ENCODE peak calls at places on chromosome 15, in ten cellular contexts. One of them, this sample, is unnamed. For H3K4me1 and H3K9me3, the result is how much of the 10 kb centered on the place peaks cover.

GRCh38 chr15:58856090-58856489 is 77.4 kb downstream of the SLTM start:
- DNase-seq in hepatocyte: no peak
- DNase-seq in GM12878: no peak
- DNase-seq in transverse colon: no peak
- DNase-seq in adrenal gland: no peak
- DNase-seq in iPS DF 6.9: no peak
- DNase-seq in A549: no peak
- DNase-seq in IMR-90: peak
- DNase-seq in HCT116: no peak
- DNase-seq in aorta: no peak
- DNase-seq in this sample: no peak

GRCh38 chr15:77639431-77639830 is 6.7 kb upstream of the LINGO1 start:
- DNase-seq in IMR-90: no peak
- DNase-seq in iPS DF 6.9: no peak
- DNase-seq in HCT116: no peak
- DNase-seq in hepatocyte: no peak
- DNase-seq in transverse colon: no peak
- DNase-seq in A549: no peak
- DNase-seq in adrenal gland: no peak
- DNase-seq in GM12878: no peak
- DNase-seq in aorta: no peak
- DNase-seq in this sample: no peak

GRCh38 chr15:99917237-99917636 is 184.0 kb upstream of the LYSMD4 start:
- DNase-seq in GM12878: no peak
- DNase-seq in HCT116: no peak
- DNase-seq in A549: no peak
- DNase-seq in aorta: peak
- DNase-seq in IMR-90: no peak
- DNase-seq in transverse colon: no peak
- DNase-seq in hepatocyte: no peak
- DNase-seq in adrenal gland: no peak
- DNase-seq in iPS DF 6.9: no peak
- DNase-seq in this sample: no peak

GRCh38 chr15:58299311-58299850 is 132.4 kb upstream of the LIPC start:
- DNase-seq in adrenal gland: no peak
- DNase-seq in IMR-90: peak
- DNase-seq in iPS DF 6.9: no peak
- DNase-seq in A549: no peak
- DNase-seq in GM12878: peak
- DNase-seq in transverse colon: no peak
- DNase-seq in HCT116: no peak
- DNase-seq in hepatocyte: peak
- DNase-seq in aorta: no peak
- DNase-seq in this sample: no peak

GRCh38 chr15:43516801-43517353 is 531 bp upstream of the MAP1A start:
- DNase-seq in adrenal gland: no peak
- DNase-seq in HCT116: no peak
- DNase-seq in hepatocyte: peak
- DNase-seq in iPS DF 6.9: no peak
- DNase-seq in GM12878: no peak
- DNase-seq in IMR-90: peak
- DNase-seq in A549: no peak
- DNase-seq in transverse colon: no peak
- DNase-seq in aorta: no peak
- DNase-seq in this sample: no peak

GRCh38 chr15:95018888-95019545 is 787.7 kb downstream of the MCTP2 start:
- DNase-seq in adrenal gland: no peak
- DNase-seq in aorta: no peak
- DNase-seq in hepatocyte: peak
- DNase-seq in HCT116: no peak
- DNase-seq in transverse colon: no peak
- DNase-seq in IMR-90: peak
- DNase-seq in iPS DF 6.9: no peak
- DNase-seq in A549: no peak
- DNase-seq in GM12878: no peak
- DNase-seq in this sample: no peak

GRCh38 chr15:61994216-61994615 is 66.0 kb downstream of the VPS13C start:
- DNase-seq in hepatocyte: no peak
- DNase-seq in GM12878: no peak
- DNase-seq in transverse colon: no peak
- DNase-seq in iPS DF 6.9: no peak
- DNase-seq in HCT116: no peak
- DNase-seq in aorta: no peak
- DNase-seq in A549: no peak
- DNase-seq in adrenal gland: no peak
- DNase-seq in IMR-90: peak
- DNase-seq in this sample: no peak

GRCh38 chr15:77481670-77482069 is 61.0 kb downstream of the HMG20A start:
- DNase-seq in adrenal gland: no peak
- DNase-seq in IMR-90: no peak
- DNase-seq in iPS DF 6.9: no peak
- DNase-seq in hepatocyte: no peak
- DNase-seq in transverse colon: no peak
- DNase-seq in GM12878: no peak
- DNase-seq in aorta: no peak
- DNase-seq in HCT116: no peak
- DNase-seq in A549: no peak
- DNase-seq in this sample: no peak

GRCh38 chr15:31905054-31905453 is 125.3 kb upstream of the CHRNA7 start:
- DNase-seq in HCT116: no peak
- DNase-seq in A549: no peak
- DNase-seq in adrenal gland: no peak
- DNase-seq in aorta: no peak
- DNase-seq in hepatocyte: peak
- DNase-seq in iPS DF 6.9: peak
- DNase-seq in GM12878: no peak
- DNase-seq in transverse colon: peak
- DNase-seq in IMR-90: no peak
- DNase-seq in this sample: no peak

GRCh38 chr15:81303241-81304225 is 20.4 kb downstream of the STARD5 start:
- DNase-seq in IMR-90: peak
- DNase-seq in HCT116: no peak
- DNase-seq in aorta: peak
- DNase-seq in transverse colon: no peak
- DNase-seq in hepatocyte: no peak
- DNase-seq in A549: no peak
- DNase-seq in adrenal gland: no peak
- DNase-seq in iPS DF 6.9: peak
- DNase-seq in GM12878: no peak
- DNase-seq in this sample: no peak
- H3K4me1 ChIP-seq in IMR-90: under half
- H3K4me1 ChIP-seq in HCT116: under half
- H3K4me1 ChIP-seq in aorta: under half
- H3K4me1 ChIP-seq in transverse colon: under half
- H3K4me1 ChIP-seq in hepatocyte: under half
- H3K4me1 ChIP-seq in A549: under half
- H3K4me1 ChIP-seq in adrenal gland: under half
- H3K4me1 ChIP-seq in iPS DF 6.9: under half
- H3K4me1 ChIP-seq in GM12878: under half
- H3K4me1 ChIP-seq in this sample: under half

DNA sequence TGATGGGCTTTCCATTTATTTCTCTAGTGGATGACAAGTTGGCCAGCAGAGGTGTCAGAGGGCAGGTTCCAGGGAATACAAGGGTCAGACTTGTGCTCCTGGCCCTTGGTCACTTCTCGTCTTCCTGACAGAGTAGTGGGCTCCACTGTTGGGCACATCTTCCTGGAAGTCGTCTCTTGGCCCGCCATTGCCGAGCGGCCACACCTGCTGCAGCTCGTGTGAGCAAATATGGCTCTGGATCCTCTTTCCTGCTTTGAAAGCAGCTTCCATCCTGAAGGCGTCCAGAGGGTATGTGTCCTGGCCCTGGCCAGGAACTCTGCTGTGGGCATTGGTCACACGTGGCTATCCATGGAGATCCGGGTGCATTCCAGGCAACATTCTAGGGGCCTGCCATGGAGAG is 100.2 kb downstream of the SNRPN start:
- DNase-seq in GM12878: no peak
- DNase-seq in HCT116: no peak
- DNase-seq in iPS DF 6.9: no peak
- DNase-seq in adrenal gland: no peak
- DNase-seq in hepatocyte: no peak
- DNase-seq in aorta: peak
- DNase-seq in A549: no peak
- DNase-seq in IMR-90: no peak
- DNase-seq in transverse colon: no peak
- DNase-seq in this sample: no peak
- H3K9me3 ChIP-seq in GM12878: half or more
- H3K9me3 ChIP-seq in HCT116: half or more
- H3K9me3 ChIP-seq in iPS DF 6.9: under half
- H3K9me3 ChIP-seq in adrenal gland: under half
- H3K9me3 ChIP-seq in hepatocyte: half or more
- H3K9me3 ChIP-seq in aorta: half or more
- H3K9me3 ChIP-seq in A549: half or more
- H3K9me3 ChIP-seq in IMR-90: half or more
- H3K9me3 ChIP-seq in transverse colon: half or more
- H3K9me3 ChIP-seq in this sample: under half

GRCh38 chr15:42032376-42033213 is 11.8 kb upstream of the PLA2G4E start:
- DNase-seq in transverse colon: no peak
- DNase-seq in hepatocyte: no peak
- DNase-seq in iPS DF 6.9: no peak
- DNase-seq in aorta: no peak
- DNase-seq in GM12878: peak
- DNase-seq in IMR-90: no peak
- DNase-seq in A549: no peak
- DNase-seq in HCT116: no peak
- DNase-seq in adrenal gland: no peak
- DNase-seq in this sample: no peak

GRCh38 chr15:42033214-42033873 is 12.5 kb upstream of the PLA2G4E start:
- DNase-seq in transverse colon: no peak
- DNase-seq in HCT116: no peak
- DNase-seq in iPS DF 6.9: no peak
- DNase-seq in adrenal gland: no peak
- DNase-seq in hepatocyte: no peak
- DNase-seq in IMR-90: no peak
- DNase-seq in aorta: no peak
- DNase-seq in A549: no peak
- DNase-seq in GM12878: peak
- DNase-seq in this sample: no peak

GRCh38 chr15:42027521-42027920 is 6.7 kb upstream of the PLA2G4E start:
- DNase-seq in adrenal gland: no peak
- DNase-seq in GM12878: no peak
- DNase-seq in transverse colon: no peak
- DNase-seq in iPS DF 6.9: no peak
- DNase-seq in IMR-90: no peak
- DNase-seq in A549: no peak
- DNase-seq in hepatocyte: no peak
- DNase-seq in aorta: no peak
- DNase-seq in HCT116: no peak
- DNase-seq in this sample: no peak

GRCh38 chr15:42034628-42035177 is 13.9 kb upstream of the PLA2G4E start:
- DNase-seq in adrenal gland: no peak
- DNase-seq in A549: no peak
- DNase-seq in GM12878: no peak
- DNase-seq in transverse colon: no peak
- DNase-seq in HCT116: no peak
- DNase-seq in hepatocyte: no peak
- DNase-seq in aorta: no peak
- DNase-seq in IMR-90: no peak
- DNase-seq in iPS DF 6.9: no peak
- DNase-seq in this sample: no peak

GRCh38 chr15:42031211-42031915 is 10.5 kb upstream of the PLA2G4E start:
- DNase-seq in HCT116: no peak
- DNase-seq in GM12878: no peak
- DNase-seq in transverse colon: no peak
- DNase-seq in iPS DF 6.9: no peak
- DNase-seq in IMR-90: no peak
- DNase-seq in A549: no peak
- DNase-seq in aorta: no peak
- DNase-seq in hepatocyte: no peak
- DNase-seq in adrenal gland: no peak
- DNase-seq in this sample: no peak
- H3K4me3 ChIP-seq in HCT116: no peak
- H3K4me3 ChIP-seq in GM12878: no peak
- H3K4me3 ChIP-seq in transverse colon: no peak
- H3K4me3 ChIP-seq in iPS DF 6.9: no peak
- H3K4me3 ChIP-seq in IMR-90: no peak
- H3K4me3 ChIP-seq in A549: no peak
- H3K4me3 ChIP-seq in aorta: no peak
- H3K4me3 ChIP-seq in hepatocyte: no peak
- H3K4me3 ChIP-seq in adrenal gland: no peak
- H3K4me3 ChIP-seq in this sample: no peak

GRCh38 chr15:67766963-67767362 is 58.3 kb upstream of the SKOR1 start:
- DNase-seq in GM12878: no peak
- DNase-seq in A549: no peak
- DNase-seq in transverse colon: no peak
- DNase-seq in HCT116: no peak
- DNase-seq in aorta: no peak
- DNase-seq in adrenal gland: no peak
- DNase-seq in iPS DF 6.9: no peak
- DNase-seq in IMR-90: no peak
- DNase-seq in hepatocyte: no peak
- DNase-seq in this sample: no peak
- H3K4me1 ChIP-seq in GM12878: under half
- H3K4me1 ChIP-seq in A549: under half
- H3K4me1 ChIP-seq in transverse colon: under half
- H3K4me1 ChIP-seq in HCT116: under half
- H3K4me1 ChIP-seq in aorta: under half
- H3K4me1 ChIP-seq in adrenal gland: under half
- H3K4me1 ChIP-seq in iPS DF 6.9: under half
- H3K4me1 ChIP-seq in IMR-90: under half
- H3K4me1 ChIP-seq in hepatocyte: under half
- H3K4me1 ChIP-seq in this sample: under half

GRCh38 chr15:79918278-79918677 is 21.5 kb upstream of the MTHFS start:
- DNase-seq in transverse colon: no peak
- DNase-seq in A549: no peak
- DNase-seq in hepatocyte: peak
- DNase-seq in iPS DF 6.9: no peak
- DNase-seq in aorta: no peak
- DNase-seq in HCT116: no peak
- DNase-seq in IMR-90: no peak
- DNase-seq in adrenal gland: no peak
- DNase-seq in GM12878: no peak
- DNase-seq in this sample: no peak
- H3K9me3 ChIP-seq in transverse colon: half or more
- H3K9me3 ChIP-seq in A549: half or more
- H3K9me3 ChIP-seq in hepatocyte: under half
- H3K9me3 ChIP-seq in iPS DF 6.9: under half
- H3K9me3 ChIP-seq in aorta: under half
- H3K9me3 ChIP-seq in HCT116: under half
- H3K9me3 ChIP-seq in IMR-90: under half
- H3K9me3 ChIP-seq in adrenal gland: under half
- H3K9me3 ChIP-seq in GM12878: half or more
- H3K9me3 ChIP-seq in this sample: under half

This sample was measured in HAP-1.